ENCODE peak calls at places on chromosomes 13 and 19, in five cellular contexts. One of them, this sample, is unnamed.

GRCh38 chr13:48567521-48568331 is 34.8 kb upstream of the RCBTB2 start:
- DNase-seq in CD8-positive, alpha-beta T cell: no peak
- DNase-seq in T-cell: no peak
- DNase-seq in GM23338: no peak
- DNase-seq in ovary: no peak
- DNase-seq in this sample: no peak

GRCh38 chr13:41186481-41186880 is 7.9 kb downstream of the KBTBD7 start:
- DNase-seq in CD8-positive, alpha-beta T cell: no peak
- DNase-seq in ovary: no peak
- DNase-seq in T-cell: no peak
- DNase-seq in GM23338: no peak
- DNase-seq in this sample: no peak

GRCh38 chr19:13899393-13899792 is 6.5 kb downstream of the BRME1 start:
- DNase-seq in ovary: no peak
- DNase-seq in T-cell: no peak
- DNase-seq in CD8-positive, alpha-beta T cell: no peak
- DNase-seq in GM23338: no peak
- DNase-seq in this sample: no peak

GRCh38 chr19:39411006-39411831 is 1.2 kb upstream of the PLEKHG2 start:
- DNase-seq in ovary: peak; percentile 65
- DNase-seq in T-cell: peak; percentile 15
- DNase-seq in CD8-positive, alpha-beta T cell: no peak
- DNase-seq in GM23338: no peak
- DNase-seq in this sample: no peak

GRCh38 chr19:3336680-3337523 is 29.5 kb upstream of the NFIC start:
- DNase-seq in GM23338: no peak
- DNase-seq in ovary: peak; percentile 97
- DNase-seq in T-cell: no peak
- DNase-seq in CD8-positive, alpha-beta T cell: no peak
- DNase-seq in this sample: no peak

GRCh38 chr19:16268676-16269319 is 55.8 kb upstream of the KLF2 start:
- DNase-seq in GM23338: no peak
- DNase-seq in T-cell: no peak
- DNase-seq in ovary: no peak
- DNase-seq in CD8-positive, alpha-beta T cell: peak; percentile 51
- DNase-seq in this sample: no peak

GRCh38 chr19:9144920-9145319 is 4.7 kb downstream of the ZNF317 start:
- DNase-seq in T-cell: no peak
- DNase-seq in ovary: no peak
- DNase-seq in GM23338: no peak
- DNase-seq in CD8-positive, alpha-beta T cell: no peak
- DNase-seq in this sample: no peak

GRCh38 chr13:37375071-37375470 is 223.5 kb downstream of the POSTN start:
- DNase-seq in GM23338: no peak
- DNase-seq in CD8-positive, alpha-beta T cell: no peak
- DNase-seq in ovary: no peak
- DNase-seq in T-cell: no peak
- DNase-seq in this sample: no peak

GRCh38 chr13:30154531-30154930 is 152.8 kb downstream of the KATNAL1 start:
- DNase-seq in GM23338: no peak
- DNase-seq in CD8-positive, alpha-beta T cell: no peak
- DNase-seq in T-cell: no peak
- DNase-seq in ovary: no peak
- DNase-seq in this sample: no peak

GRCh38 chr13:34655554-34655953 is 286.5 kb upstream of the NBEA start:
- DNase-seq in ovary: no peak
- DNase-seq in GM23338: no peak
- DNase-seq in T-cell: no peak
- DNase-seq in CD8-positive, alpha-beta T cell: no peak
- DNase-seq in this sample: no peak

GRCh38 chr19:41897181-41897580 is 14.2 kb downstream of the ARHGEF1 start:
- DNase-seq in GM23338: no peak
- DNase-seq in T-cell: no peak
- DNase-seq in ovary: no peak
- DNase-seq in CD8-positive, alpha-beta T cell: no peak
- DNase-seq in this sample: no peak

GRCh38 chr19:21838646-21839045 is 2.7 kb upstream of the ZNF43 start:
- DNase-seq in T-cell: no peak
- DNase-seq in ovary: no peak
- DNase-seq in CD8-positive, alpha-beta T cell: no peak
- DNase-seq in GM23338: no peak
- DNase-seq in this sample: peak; percentile 14

GRCh38 chr19:39265321-39265916 is 2.8 kb upstream of the IFNL2 start:
- DNase-seq in T-cell: no peak
- DNase-seq in CD8-positive, alpha-beta T cell: no peak
- DNase-seq in GM23338: peak; percentile 73
- DNase-seq in ovary: no peak
- DNase-seq in this sample: no peak

GRCh38 chr19:1837625-1838105 is 10.6 kb downstream of the REXO1 start:
- DNase-seq in ovary: no peak
- DNase-seq in CD8-positive, alpha-beta T cell: no peak
- DNase-seq in GM23338: peak; percentile 82
- DNase-seq in T-cell: peak; percentile 53
- DNase-seq in this sample: no peak

This sample was measured in astrocyte.